ENCODE peak calls at places on chromosomes 6 and 20, in ten cellular contexts. F, L, E, J, R, M, P, X, D and I are unnamed samples.

GRCh38 chr20:39263076-39263475 is 300.9 kb downstream of the DHX35 start:
- DNase-seq in P (no peak), X (no peak), J (no peak), L (no peak), M (no peak), E (peak), R (no peak), D (no peak), F (no peak), I (no peak)

GRCh38 chr6:137233561-137234504 is 14.6 kb upstream of the IFNGR1 start:
- DNase-seq in J (no peak), P (peak), X (no peak), F (peak), M (no peak), R (no peak), L (no peak), E (peak), D (peak), I (peak)

GRCh38 chr6:108699290-108700041 is 138.7 kb downstream of the FOXO3 start:
- DNase-seq in X (no peak), L (no peak), J (no peak), P (no peak), F (peak), E (no peak), M (no peak), R (no peak), D (no peak), I (no peak)

GRCh38 chr6:149446791-149447376 is 37.9 kb downstream of the ZC3H12D start:
- DNase-seq in D (no peak), P (no peak), F (no peak), E (no peak), L (no peak), J (no peak), X (no peak), R (peak), M (no peak), I (no peak)

GRCh38 chr6:39794231-39794630 is 2.1 kb downstream of the DAAM2 start:
- DNase-seq in M (no peak), P (no peak), F (no peak), R (no peak), J (no peak), E (no peak), D (no peak), X (no peak), L (no peak), I (no peak)

GRCh38 chr6:132687306-132687705 is 26.5 kb downstream of the VNN1 start:
- DNase-seq in L (peak), R (no peak), D (peak), F (no peak), E (peak), X (no peak), P (no peak), J (no peak), M (no peak), I (peak)

GRCh38 chr6:39048481-39049399 is at the start of gene GLP1R:
- DNase-seq in R (peak), D (no peak), X (no peak), M (no peak), E (no peak), F (no peak), P (no peak), J (no peak), L (no peak), I (no peak)

GRCh38 chr6:169292340-169293124 is 38.9 kb upstream of the THBS2 start:
- DNase-seq in X (no peak), F (no peak), P (peak), R (no peak), D (peak), J (no peak), E (peak), M (no peak), L (peak), I (peak)

GRCh38 chr6:35435075-35435837 is 16.9 kb upstream of the FANCE start:
- DNase-seq in X (no peak), J (no peak), D (no peak), R (no peak), L (no peak), P (no peak), E (no peak), F (peak), M (no peak), I (no peak)

GRCh38 chr6:34556031-34556471 is at the start of gene SPDEF:
- DNase-seq in M (no peak), D (no peak), J (no peak), L (no peak), P (no peak), E (no peak), F (no peak), X (no peak), R (no peak), I (peak)

GRCh38 chr20:17481661-17482060 is 49.5 kb downstream of the BFSP1 start:
- DNase-seq in J (no peak), L (no peak), X (no peak), E (no peak), D (no peak), F (no peak), M (no peak), R (no peak), P (no peak), I (no peak)

GRCh38 chr6:169741344-169741743 is 10.0 kb downstream of the DYNLT2 start:
- DNase-seq in J (no peak), L (no peak), M (no peak), X (no peak), F (no peak), E (no peak), D (peak), R (no peak), P (no peak), I (no peak)

GRCh38 chr6:47278545-47278944 is 31.2 kb downstream of the TNFRSF21 start:
- DNase-seq in M (no peak), R (no peak), L (no peak), J (no peak), F (no peak), P (no peak), D (no peak), X (no peak), E (peak), I (no peak)

GRCh38 chr6:32882879-32883250 is 28.9 kb downstream of the PSMB9 start:
- DNase-seq in R (no peak), M (no peak), L (no peak), E (peak), P (no peak), F (no peak), D (peak), J (no peak), X (no peak), I (no peak)

GRCh38 chr6:79947191-79948173 is at the start of gene ELOVL4:
- DNase-seq in X (peak), L (no peak), D (peak), F (peak), E (peak), R (peak), M (peak), J (peak), P (peak), I (peak)

GRCh38 chr6:27213544-27214125 is 33.9 kb upstream of the PRSS16 start:
- DNase-seq in L (no peak), J (no peak), R (no peak), X (no peak), F (no peak), P (no peak), M (no peak), E (peak), D (peak), I (no peak)

GRCh38 chr20:60049601-60050000 is 91.4 kb downstream of the CDH26 start:
- DNase-seq in X (no peak), P (no peak), F (no peak), D (no peak), M (no peak), E (peak), R (no peak), J (no peak), L (no peak), I (no peak)

GRCh38 chr6:107491059-107491609 is 1.2 kb downstream of the SOBP start:
- DNase-seq in L (no peak), F (peak), P (peak), D (no peak), X (no peak), M (no peak), R (peak), E (peak), J (no peak), I (no peak)

GRCh38 chr20:46315311-46315710 is 7.0 kb upstream of the CDH22 start:
- DNase-seq in P (no peak), D (no peak), R (no peak), J (no peak), X (no peak), L (no peak), E (no peak), F (no peak), M (no peak), I (no peak)

GRCh38 chr6:26575494-26575939 is 21.2 kb upstream of the ABT1 start:
- DNase-seq in X (no peak), P (no peak), F (no peak), L (no peak), M (no peak), D (peak), R (no peak), J (no peak), E (no peak), I (no peak)

GRCh38 chr6:130534627-130535026 is 168.8 kb downstream of the TMEM200A start:
- DNase-seq in M (no peak), E (no peak), F (no peak), D (no peak), L (no peak), R (no peak), X (no peak), P (no peak), J (no peak), I (no peak)

GRCh38 chr6:6407061-6407723 is 86.7 kb upstream of the F13A1 start:
- DNase-seq in M (no peak), E (no peak), D (no peak), X (no peak), F (no peak), P (no peak), R (no peak), J (no peak), L (no peak), I (no peak)

GRCh38 chr20:370151-370600 is 10.4 kb upstream of the TRIB3 start:
- DNase-seq in E (no peak), D (no peak), L (no peak), X (no peak), J (no peak), M (no peak), F (no peak), P (no peak), R (no peak), I (no peak)

GRCh38 chr6:20724443-20724842 is 190.2 kb downstream of the CDKAL1 start:
- DNase-seq in D (no peak), R (no peak), M (no peak), X (no peak), P (no peak), E (no peak), L (no peak), J (no peak), F (no peak), I (no peak)

GRCh38 chr6:163625265-163625664 is 210.7 kb downstream of the QKI start:
- DNase-seq in L (no peak), J (no peak), P (no peak), R (peak), X (no peak), D (no peak), E (no peak), F (no peak), M (no peak), I (no peak)

GRCh38 chr6:129342243-129342642 is 367.7 kb downstream of the ARHGAP18 start:
- DNase-seq in L (no peak), X (no peak), R (no peak), D (no peak), E (peak), J (no peak), M (no peak), F (no peak), P (no peak), I (no peak)

GRCh38 chr6:12150812-12151432 is 138.8 kb downstream of the HIVEP1 start:
- DNase-seq in R (no peak), L (peak), J (peak), P (no peak), E (peak), X (peak), M (peak), F (no peak), D (no peak), I (no peak)

GRCh38 chr6:7529141-7529540 is 12.3 kb upstream of the DSP start:
- DNase-seq in P (no peak), R (no peak), J (no peak), D (no peak), M (no peak), X (no peak), F (no peak), E (no peak), L (no peak), I (no peak)

GRCh38 chr6:5084787-5085637 is at the start of gene PPP1R3G:
- DNase-seq in L (no peak), J (no peak), M (no peak), P (peak), D (peak), X (no peak), R (peak), E (peak), F (peak), I (no peak)

GRCh38 chr6:134735461-134735860 is 214.4 kb downstream of the ALDH8A1 start:
- DNase-seq in D (no peak), M (no peak), J (no peak), L (no peak), P (no peak), X (no peak), R (no peak), E (no peak), F (no peak), I (no peak)

GRCh38 chr6:32825966-32826365 is 9.2 kb upstream of the HLA-DOB start:
- DNase-seq in E (peak), L (no peak), D (peak), X (no peak), M (no peak), J (no peak), P (no peak), F (no peak), R (no peak), I (no peak)

GRCh38 chr6:101079696-101080270 is 198.7 kb upstream of the ASCC3 start:
- DNase-seq in L (no peak), D (no peak), J (no peak), X (no peak), E (no peak), R (no peak), M (no peak), F (no peak), P (no peak), I (no peak)

GRCh38 chr20:44495802-44496481 is 20.3 kb downstream of the TTPAL start:
- DNase-seq in M (no peak), X (no peak), D (peak), J (no peak), E (peak), F (no peak), P (no peak), R (no peak), L (peak), I (peak)

GRCh38 chr6:32293695-32294094 is 69.8 kb upstream of the NOTCH4 start:
- DNase-seq in M (no peak), E (no peak), D (no peak), X (no peak), F (no peak), J (no peak), P (no peak), R (no peak), L (no peak), I (no peak)

GRCh38 chr6:63598251-63599036 is 26.2 kb downstream of the LOC128125822 start:
- DNase-seq in X (peak), M (peak), L (peak), D (peak), E (peak), P (peak), R (peak), F (peak), J (peak), I (peak)

GRCh38 chr20:35463455-35464300 is 8.3 kb downstream of the CEP250 start:
- DNase-seq in D (peak), L (peak), J (peak), M (peak), E (peak), R (no peak), X (peak), F (peak), P (no peak), I (no peak)
- H3K27ac ChIP-seq in D (no peak), L (no peak), J (no peak), M (no peak), E (no peak), R (no peak), X (no peak), F (no peak), P (no peak), I (no peak)

GRCh38 chr6:18352842-18353241 is 34.3 kb upstream of the RNF144B start:
- DNase-seq in L (no peak), M (no peak), R (no peak), E (no peak), P (no peak), F (no peak), J (no peak), X (no peak), D (no peak), I (peak)

GRCh38 chr6:18349350-18349749 is 37.8 kb upstream of the RNF144B start:
- DNase-seq in M (no peak), E (peak), X (no peak), L (no peak), D (no peak), P (no peak), F (no peak), J (no peak), R (no peak), I (no peak)

GRCh38 chr6:18350271-18350670 is 36.9 kb upstream of the RNF144B start:
- DNase-seq in R (no peak), J (no peak), D (no peak), M (no peak), L (no peak), F (no peak), E (no peak), P (no peak), X (no peak), I (no peak)

GRCh38 chr6:18350728-18351127 is 36.4 kb upstream of the RNF144B start:
- DNase-seq in P (no peak), L (no peak), E (no peak), J (no peak), R (no peak), X (no peak), D (no peak), F (no peak), M (no peak), I (no peak)

GRCh38 chr6:18352001-18352400 is 35.1 kb upstream of the RNF144B start:
- DNase-seq in F (no peak), P (no peak), R (no peak), D (no peak), M (no peak), E (no peak), X (no peak), L (no peak), J (no peak), I (no peak)
- H3K27ac ChIP-seq in F (no peak), P (no peak), R (no peak), D (no peak), M (no peak), E (no peak), X (no peak), L (no peak), J (no peak), I (peak)

DNA sequence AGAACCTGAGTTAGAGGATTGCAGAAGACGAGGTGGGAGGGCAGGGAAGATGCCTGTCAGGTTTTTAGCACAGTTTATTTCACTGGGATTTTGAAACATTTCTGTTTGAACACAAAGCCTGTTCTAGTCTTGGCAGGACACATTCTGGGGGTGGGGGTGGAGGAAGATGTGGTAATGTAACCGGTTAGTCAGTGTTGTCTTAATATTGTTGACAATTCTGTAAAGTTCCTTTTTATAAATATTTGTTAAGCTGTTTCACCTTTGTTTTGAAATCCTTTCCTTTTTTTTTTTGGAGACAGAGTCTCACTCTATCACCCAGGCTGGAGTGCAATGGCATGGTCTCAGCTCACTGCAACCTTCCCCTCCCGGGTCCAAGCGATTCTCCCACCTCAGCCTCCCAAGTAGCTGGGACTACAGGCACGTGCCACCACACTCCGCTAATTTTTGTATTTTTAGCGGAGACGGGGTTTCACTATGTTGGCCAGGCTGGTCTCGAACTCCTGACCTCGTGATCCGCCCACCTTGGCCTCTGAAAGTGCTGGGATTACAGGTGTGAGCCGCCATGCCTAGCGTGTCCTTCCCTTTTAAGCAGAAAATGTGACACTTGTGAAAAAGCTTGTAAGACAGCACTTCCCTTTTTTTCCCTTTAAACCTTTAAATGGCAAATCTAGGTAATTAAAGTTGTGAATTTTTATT is 20.2 kb downstream of the SLC9A8 start:
- DNase-seq in R (no peak), J (no peak), E (peak), X (no peak), P (no peak), D (no peak), L (no peak), F (no peak), M (no peak), I (no peak)
- H3K27ac ChIP-seq in R (no peak), J (no peak), E (no peak), X (no peak), P (no peak), D (no peak), L (no peak), F (no peak), M (no peak), I (peak)

DNA sequence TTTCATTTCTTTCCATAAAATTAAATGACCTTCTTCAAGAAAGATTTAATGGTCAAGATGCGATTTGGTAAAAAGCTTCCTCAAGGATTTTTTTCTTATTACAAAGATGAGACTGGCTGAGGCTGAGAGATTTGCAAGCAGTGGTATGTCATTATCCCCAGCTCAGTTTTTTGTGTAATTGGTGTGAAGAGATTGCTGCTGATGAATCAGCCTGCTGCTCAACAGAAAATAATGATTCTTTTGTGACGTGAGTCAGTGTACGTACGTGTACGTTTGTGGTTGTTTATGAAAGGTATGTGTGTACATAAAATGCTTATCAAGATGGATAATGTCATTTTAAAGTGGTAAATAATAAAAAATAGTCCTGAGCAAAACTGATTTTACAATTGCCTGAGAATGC is 9.9 kb upstream of the NPEPL1 start:
- DNase-seq in D (no peak), M (no peak), E (peak), R (no peak), L (no peak), X (no peak), F (no peak), P (no peak), J (no peak), I (peak)
- H3K27ac ChIP-seq in D (no peak), M (no peak), E (peak), R (no peak), L (no peak), X (no peak), F (no peak), P (no peak), J (no peak), I (no peak)

DNA sequence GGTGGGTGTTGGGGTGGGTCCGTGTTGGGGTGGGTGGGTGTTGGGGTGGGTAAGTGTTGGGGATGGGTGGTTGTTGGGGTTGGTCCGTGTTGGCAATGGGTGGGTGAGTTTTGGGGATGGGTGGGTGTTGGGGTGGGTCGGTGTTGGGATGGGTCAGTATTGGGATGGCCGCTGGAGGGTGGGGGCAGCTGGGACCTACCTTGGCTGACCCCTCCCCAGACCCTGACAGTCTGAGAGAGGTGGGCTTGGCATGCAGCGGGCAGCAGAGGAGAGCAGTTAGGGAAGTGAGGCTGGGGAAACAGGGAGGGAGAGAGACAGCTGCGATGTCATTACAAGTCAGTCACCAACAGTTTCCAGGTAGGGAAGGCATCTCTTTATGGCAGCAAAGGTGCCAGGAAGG is 23.1 kb upstream of the GATA5 start:
- DNase-seq in P (no peak), F (no peak), L (no peak), R (no peak), E (no peak), M (no peak), X (no peak), D (no peak), J (no peak), I (no peak)
- H3K27ac ChIP-seq in P (no peak), F (no peak), L (no peak), R (no peak), E (no peak), M (no peak), X (no peak), D (no peak), J (no peak), I (no peak)

DNA sequence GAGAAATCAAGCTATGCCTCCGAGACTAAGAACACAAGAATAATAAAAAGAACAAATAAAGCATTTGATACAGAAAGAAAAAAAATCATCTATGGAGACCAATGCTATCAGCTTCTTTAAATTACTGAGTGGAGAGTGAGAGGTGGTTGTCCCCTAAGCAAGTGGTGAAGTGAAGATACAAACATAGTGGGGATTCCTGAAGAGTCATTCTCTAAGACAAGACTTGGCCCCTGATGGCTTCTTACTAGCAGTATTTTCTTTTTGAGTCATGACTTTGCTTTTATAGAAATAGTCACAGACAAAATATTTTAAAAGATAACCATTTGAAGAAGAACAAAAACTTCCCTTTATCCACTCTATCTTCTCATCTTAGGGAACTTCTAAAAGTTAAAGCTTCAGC is 261.4 kb upstream of the PRDM1 start:
- DNase-seq in F (no peak), X (no peak), L (no peak), M (no peak), J (no peak), E (peak), R (no peak), P (no peak), D (peak), I (no peak)
- H3K27ac ChIP-seq in F (no peak), X (no peak), L (no peak), M (no peak), J (no peak), E (peak), R (no peak), P (no peak), D (no peak), I (no peak)